ENCODE peak calls at places on chromosomes 5 and 9, in ten cellular contexts. Y is aorta, T is WTC11, Z is osteocyte, B is NAMALWA, M is GF-D8, R is hippocampal formation, N is Panc1, C is hypothalamus, V is kidney tubule cell. P is an unnamed sample.

GRCh38 chr9:1231998-1232919 is 182.1 kb downstream of the DMRT2 start:
- DNase-seq in R (no peak), T (no peak), M (no peak), B (no peak), N (no peak), Y (peak), V (peak), C (no peak), Z (no peak), P (no peak)

GRCh38 chr9:124013263-124014211 is 2.0 kb downstream of the LHX2 start:
- DNase-seq in N (no peak), M (no peak), T (peak), Z (no peak), C (no peak), B (no peak), Y (no peak), V (no peak), R (no peak), P (no peak)

GRCh38 chr5:17154211-17154996 is 63.0 kb upstream of the BASP1 start:
- DNase-seq in M (no peak), Z (no peak), R (no peak), T (no peak), B (no peak), V (peak), N (peak), C (no peak), Y (no peak), P (no peak)

GRCh38 chr9:137085918-137086530 is 761 bp upstream of the MAN1B1 start:
- DNase-seq in Z (no peak), Y (peak), T (peak), B (peak), N (no peak), V (peak), C (no peak), R (no peak), M (no peak), P (peak)

GRCh38 chr5:59799668-59800374 is 93.7 kb downstream of the PDE4D start:
- DNase-seq in R (peak), V (peak), Z (no peak), T (no peak), N (peak), C (no peak), M (peak), Y (no peak), B (peak), P (no peak)

GRCh38 chr9:125147401-125147951 is 4.1 kb upstream of the SCAI start:
- DNase-seq in M (no peak), T (no peak), V (no peak), B (no peak), R (no peak), Z (no peak), C (no peak), Y (no peak), N (no peak), P (no peak)

GRCh38 chr9:17121264-17121663 is 13.6 kb upstream of the CNTLN start:
- DNase-seq in Y (no peak), Z (no peak), C (no peak), N (no peak), T (no peak), V (no peak), R (no peak), B (no peak), M (no peak), P (no peak)

GRCh38 chr5:135229122-135229521 is 169.9 kb downstream of the MACROH2A1 start:
- DNase-seq in V (no peak), C (no peak), N (no peak), R (no peak), M (no peak), Z (no peak), B (no peak), T (no peak), Y (peak), P (no peak)

GRCh38 chr9:81694541-81694940 is 5.2 kb upstream of the TLE1 start:
- DNase-seq in V (no peak), N (no peak), C (no peak), B (no peak), M (no peak), Z (no peak), R (no peak), T (no peak), Y (no peak), P (no peak)

GRCh38 chr9:2260401-2261306 is 245.5 kb downstream of the SMARCA2 start:
- DNase-seq in T (no peak), R (no peak), Z (no peak), N (no peak), C (no peak), V (peak), M (no peak), Y (no peak), B (no peak), P (no peak)

GRCh38 chr9:77987104-77987656 is 44.4 kb downstream of the GNAQ start:
- DNase-seq in Y (no peak), C (no peak), Z (no peak), R (no peak), V (no peak), T (no peak), M (peak), N (no peak), B (no peak), P (no peak)

GRCh38 chr5:173583384-173583783 is 33.1 kb downstream of the BOD1 start:
- DNase-seq in M (no peak), Y (no peak), B (no peak), R (no peak), V (no peak), N (no peak), T (no peak), C (no peak), Z (no peak), P (no peak)

GRCh38 chr5:169856571-169856970 is 123.7 kb downstream of the INSYN2B start:
- DNase-seq in R (no peak), M (no peak), B (no peak), N (peak), V (peak), C (no peak), Y (no peak), T (no peak), Z (no peak), P (no peak)

GRCh38 chr9:98726735-98727134 is 18.0 kb upstream of the GABBR2 start:
- DNase-seq in T (no peak), M (peak), B (peak), Z (no peak), Y (no peak), C (no peak), V (peak), R (peak), N (no peak), P (peak)

GRCh38 chr5:164392531-164392930 is 887.1 kb downstream of the MAT2B start:
- DNase-seq in V (no peak), Z (no peak), Y (no peak), T (no peak), C (no peak), B (no peak), N (no peak), M (no peak), R (no peak), P (no peak)

GRCh38 chr5:165035520-165035919 is 1530.1 kb downstream of the MAT2B start:
- DNase-seq in M (no peak), N (no peak), Y (no peak), Z (no peak), B (no peak), C (no peak), T (no peak), V (peak), R (no peak), P (no peak)

GRCh38 chr5:60487885-60488425 is 212.0 kb downstream of the DEPDC1B start:
- DNase-seq in B (no peak), C (no peak), V (no peak), M (no peak), N (no peak), Y (no peak), Z (no peak), T (no peak), R (no peak), P (no peak)

GRCh38 chr9:126965541-126966428 is 51.2 kb downstream of the RALGPS1 start:
- DNase-seq in R (peak), Z (peak), C (no peak), N (peak), B (peak), V (peak), M (no peak), T (peak), Y (peak), P (peak)

GRCh38 chr9:129442791-129443511 is 177.9 kb downstream of the C9orf50 start:
- DNase-seq in V (peak), T (no peak), B (no peak), C (no peak), M (no peak), Z (no peak), N (no peak), R (no peak), Y (no peak), P (no peak)

GRCh38 chr5:1523480-1523792 is 324 bp downstream of the LPCAT1 start:
- DNase-seq in M (no peak), C (no peak), N (no peak), R (no peak), Z (no peak), V (no peak), T (peak), Y (peak), B (no peak), P (no peak)

GRCh38 chr5:86929123-86929766 is 311.5 kb downstream of the COX7C start:
- DNase-seq in M (no peak), T (peak), C (no peak), R (no peak), V (no peak), Y (no peak), N (no peak), B (no peak), Z (no peak), P (no peak)

GRCh38 chr5:72848474-72849428 is 32.3 kb downstream of the TNPO1 start:
- DNase-seq in T (peak), M (no peak), N (no peak), Z (peak), V (peak), C (peak), R (no peak), Y (peak), B (peak), P (peak)

GRCh38 chr9:111481885-111482636 is 2.1 kb downstream of the ECPAS start:
- DNase-seq in N (no peak), Y (no peak), R (no peak), B (no peak), T (no peak), C (no peak), Z (no peak), V (peak), M (peak), P (no peak)